ENCODE peak calls at places on chromosomes 16 and 17, in six cellular contexts. O, F, L, U, Q and J are unnamed samples.
A peak's percentile ranks its signal among the peaks of the same experiment; 100 is the strongest.

GRCh38 chr16:28166394-28167208 is 45.2 kb downstream of the XPO6 start:
- DNase-seq in F (no peak), L (peak; percentile 42), O (no peak), Q (no peak), U (no peak), J (no peak)

GRCh38 chr17:15659663-15660062 is 24.4 kb downstream of the TRIM16 start:
- DNase-seq in F (no peak), L (no peak), O (no peak), U (no peak), Q (no peak), J (no peak)

GRCh38 chr16:68728558-68728957 is 8.5 kb upstream of the CDH1 start:
- DNase-seq in Q (no peak), F (no peak), U (no peak), L (no peak), O (no peak), J (no peak)

GRCh38 chr17:69552986-69553667 is 138.6 kb downstream of the MAP2K6 start:
- DNase-seq in L (no peak), U (no peak), F (no peak), O (no peak), Q (no peak), J (no peak)

GRCh38 chr16:1960665-1961630 is 1.6 kb downstream of the NDUFB10 start:
- DNase-seq in Q (peak; percentile 72), F (no peak), L (no peak), U (peak; percentile 87), O (peak; percentile 8), J (no peak)

GRCh38 chr16:53055603-53056527 is 1.1 kb downstream of the CHD9 start:
- DNase-seq in Q (peak; percentile 51), O (peak; percentile 59), U (peak; percentile 59), L (peak; percentile 19), F (peak; percentile 47), J (no peak)

GRCh38 chr16:27817038-27817437 is 246.5 kb downstream of the GSG1L start:
- DNase-seq in Q (no peak), F (no peak), U (no peak), L (no peak), O (no peak), J (no peak)

GRCh38 chr17:68384941-68385340 is 72.4 kb downstream of the WIPI1 start:
- DNase-seq in U (no peak), O (no peak), F (no peak), L (no peak), Q (no peak), J (no peak)

GRCh38 chr16:50411034-50411433 is 42.2 kb upstream of the BRD7 start:
- DNase-seq in F (no peak), U (no peak), Q (no peak), L (no peak), O (no peak), J (no peak)

GRCh38 chr16:10729649-10730048 is 14.0 kb upstream of the NUBP1 start:
- DNase-seq in O (peak; percentile 86), U (no peak), Q (peak; percentile 80), L (peak; percentile 56), F (peak; percentile 74), J (no peak)

GRCh38 chr16:31191697-31192428 is 10.7 kb downstream of the PYCARD start:
- DNase-seq in O (no peak), Q (no peak), U (no peak), L (no peak), F (no peak), J (no peak)
- TF ChIP-seq POLR2A in O (no peak), Q (no peak), U (peak; percentile 11), L (no peak), F (no peak), J (peak; percentile 85)

GRCh38 chr17:35088911-35089845 is 25.7 kb upstream of the RFFL start:
- DNase-seq in F (peak; percentile 75), L (peak; percentile 51), U (peak; percentile 90), Q (peak; percentile 86), O (peak; percentile 82), J (peak; percentile 79)
- TF ChIP-seq POLR2A in F (no peak), L (peak; percentile 27), U (peak; percentile 16), Q (no peak), O (peak; percentile 27), J (peak; percentile 25)

GRCh38 chr16:85616608-85617311 is 3.6 kb downstream of the GSE1 start:
- DNase-seq in L (no peak), Q (no peak), U (peak; percentile 88), F (peak; percentile 32), O (peak; percentile 88), J (peak; percentile 82)
- TF ChIP-seq POLR2A in L (no peak), Q (no peak), U (no peak), F (no peak), O (peak; percentile 44), J (peak; percentile 20)

DNA sequence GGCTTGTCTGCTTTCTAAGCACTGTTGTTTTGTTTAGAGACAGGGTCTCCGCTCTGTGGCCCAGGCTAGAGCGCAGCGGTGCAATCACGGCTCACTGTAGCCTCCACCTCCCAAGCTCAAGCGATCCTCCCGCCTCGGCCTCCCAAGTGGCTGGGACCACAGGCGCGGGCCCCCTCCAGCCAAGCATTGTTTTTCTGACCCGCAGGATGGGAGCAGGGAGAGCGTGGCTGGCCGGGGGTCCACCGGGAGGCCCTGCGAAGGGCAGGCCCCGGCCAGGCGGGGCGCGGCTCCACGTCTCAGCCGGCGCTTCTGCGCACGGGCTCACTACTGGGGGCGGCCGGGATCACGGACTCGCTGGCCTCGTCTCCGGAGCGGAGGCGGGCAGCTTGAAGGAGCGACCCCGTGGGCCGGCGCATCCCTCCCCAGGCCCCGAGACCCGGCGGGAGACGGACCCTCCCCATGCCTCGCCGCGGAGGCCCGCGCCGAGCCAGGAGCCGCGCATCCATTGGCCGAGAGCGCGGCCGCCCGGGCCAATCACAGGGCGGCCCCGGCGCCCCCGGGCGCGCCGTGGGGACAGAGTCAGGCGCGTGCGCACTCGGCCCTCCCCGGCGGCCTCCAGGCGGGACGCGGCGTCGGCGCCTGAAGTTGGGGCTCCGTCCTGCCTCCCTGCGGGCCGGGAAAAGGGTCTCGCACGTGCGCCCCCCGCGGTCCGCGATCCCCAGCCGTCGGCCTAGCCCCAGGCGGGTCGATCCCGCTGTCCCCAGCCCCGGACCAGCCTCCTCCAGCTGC is 24.9 kb downstream of the ACTG1 start:
- DNase-seq in Q (peak; percentile 75), O (peak; percentile 77), F (no peak), U (peak; percentile 74), L (peak; percentile 90), J (peak; percentile 89)
- TF ChIP-seq POLR2A in Q (peak; percentile 94), O (peak; percentile 22), F (no peak), U (peak; percentile 47), L (peak; percentile 96), J (peak; percentile 42)

DNA sequence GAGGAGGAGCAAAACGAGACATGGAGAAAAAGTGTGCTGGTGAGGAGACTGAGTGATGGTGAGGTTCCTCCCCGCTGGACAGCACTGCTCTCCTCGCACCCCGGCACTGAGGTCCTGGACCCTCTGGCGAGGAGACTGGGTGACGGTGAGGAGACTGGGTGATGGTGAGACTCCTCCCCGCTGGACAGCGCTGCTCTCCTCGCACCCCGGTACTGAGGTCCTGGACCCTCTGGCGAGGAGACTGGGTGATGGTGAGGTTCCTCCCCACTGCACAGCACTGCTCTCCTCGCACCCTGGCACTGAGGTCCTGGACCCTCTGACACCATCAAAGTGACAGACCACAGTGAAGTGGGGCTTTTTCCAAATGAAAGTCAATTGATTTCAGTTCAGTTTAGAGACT is 10.9 kb downstream of the PITPNA start:
- DNase-seq in L (no peak), F (no peak), U (no peak), Q (no peak), O (no peak), J (no peak)
- TF ChIP-seq POLR2A in L (no peak), F (no peak), U (no peak), Q (no peak), O (no peak), J (no peak)

GRCh38 chr16:88879788-88880055 is 13.3 kb upstream of the PABPN1L start:
- DNase-seq in U (no peak), L (no peak), Q (no peak), F (no peak), O (no peak), J (no peak)
- TF ChIP-seq POLR2A in U (no peak), L (no peak), Q (no peak), F (no peak), O (no peak), J (no peak)

GRCh38 chr17:50507871-50508572 is at the start of gene MYCBPAP:
- DNase-seq in F (peak; percentile 61), U (no peak), Q (peak; percentile 83), L (no peak), O (peak; percentile 85), J (peak; percentile 86)
- TF ChIP-seq POLR2A in F (no peak), U (no peak), Q (no peak), L (peak; percentile 48), O (no peak), J (peak; percentile 22)